ENCODE peak calls at places on chromosomes 7 and 10, in eight cellular contexts. X is SK-N-SH; A is MM.1S; W is DND-41; C is H1; I is K562; N is neural progenitor cell; H is CD8-positive, alpha-beta memory T cell. B is an unnamed sample. For H3K4me1, the result is how much of the 10 kb centered on the place peaks cover.

GRCh38 chr7:135801045-135801693 is 52.6 kb upstream of the FAM180A start:
- DNase-seq in H (peak), A (peak), C (peak), N (peak), X (peak), W (peak), I (peak), B (peak)

GRCh38 chr10:47058961-47059391 is 147.7 kb downstream of the PTPN20 start:
- DNase-seq in A (no peak), H (no peak), C (no peak), W (no peak), X (no peak), N (no peak), I (no peak), B (no peak)

GRCh38 chr10:32155075-32155516 is 98.9 kb upstream of the KIF5B start:
- DNase-seq in N (no peak), A (no peak), I (no peak), C (no peak), H (no peak), W (no peak), X (no peak), B (no peak)

GRCh38 chr7:151128716-151129115 is 38.8 kb downstream of the GBX1 start:
- DNase-seq in W (no peak), X (no peak), N (no peak), A (no peak), H (no peak), I (no peak), C (no peak), B (no peak)

GRCh38 chr7:156947120-156947843 is 2.2 kb upstream of the NOM1 start:
- DNase-seq in I (peak), X (no peak), H (no peak), A (no peak), C (no peak), W (no peak), N (no peak), B (no peak)

GRCh38 chr7:92944633-92945032 is 108.3 kb upstream of the CDK6 start:
- DNase-seq in X (no peak), I (no peak), W (no peak), N (no peak), A (no peak), C (no peak), H (no peak), B (no peak)

GRCh38 chr7:64686493-64687184 is 20.7 kb downstream of the ZNF107 start:
- DNase-seq in C (no peak), I (no peak), N (no peak), A (no peak), W (peak), H (no peak), X (no peak), B (no peak)

GRCh38 chr10:31808258-31809218 is 120.1 kb downstream of the ARHGAP12 start:
- DNase-seq in C (no peak), H (peak), N (peak), W (peak), X (peak), A (peak), I (peak), B (peak)

GRCh38 chr7:47666164-47666862 is 84.4 kb upstream of the TNS3 start:
- DNase-seq in H (no peak), I (no peak), X (no peak), N (no peak), A (no peak), C (no peak), W (no peak), B (no peak)

GRCh38 chr7:27071622-27072390 is 24.0 kb downstream of the HOXA1 start:
- DNase-seq in I (peak), H (no peak), A (no peak), N (no peak), C (no peak), W (no peak), X (no peak), B (no peak)

GRCh38 chr10:137031-137430 is 1.8 kb downstream of the ZMYND11 start:
- DNase-seq in C (peak), I (peak), A (peak), W (peak), X (peak), N (peak), H (peak), B (no peak)

GRCh38 chr10:30422981-30423654 is 10.9 kb upstream of the MAP3K8 start:
- DNase-seq in I (no peak), W (no peak), C (no peak), X (no peak), H (no peak), N (peak), A (no peak), B (no peak)

GRCh38 chr7:128389085-128389814 is 20.5 kb downstream of the IMPDH1 start:
- DNase-seq in I (no peak), W (no peak), X (peak), H (no peak), C (no peak), N (peak), A (no peak), B (no peak)

GRCh38 chr10:101588879-101589278 is 758 bp downstream of the DPCD start:
- DNase-seq in N (no peak), H (no peak), I (peak), A (no peak), W (no peak), C (no peak), X (no peak), B (no peak)

GRCh38 chr7:13990319-13990983 is 985 bp upstream of the ETV1 start:
- DNase-seq in H (peak), X (peak), N (peak), C (peak), I (peak), A (peak), W (no peak), B (peak)

GRCh38 chr10:68957654-68958053 is 1.7 kb downstream of the DDX21 start:
- DNase-seq in A (no peak), C (no peak), X (peak), H (no peak), W (no peak), I (peak), N (no peak), B (no peak)

GRCh38 chr10:86374664-86375063 is 8.1 kb upstream of the GRID1 start:
- DNase-seq in W (no peak), N (no peak), H (no peak), A (no peak), I (no peak), X (peak), C (peak), B (no peak)

GRCh38 chr7:143382791-143383641 is 1.9 kb downstream of the ZYX start:
- DNase-seq in W (no peak), N (no peak), C (no peak), A (no peak), H (no peak), I (no peak), X (no peak), B (no peak)

GRCh38 chr10:24858244-24858907 is 94.0 kb downstream of the PRTFDC1 start:
- DNase-seq in A (peak), N (no peak), X (no peak), C (no peak), I (no peak), W (no peak), H (no peak), B (no peak)

GRCh38 chr7:89837515-89837914 is 316.8 kb upstream of the STEAP1 start:
- DNase-seq in A (no peak), N (peak), X (no peak), C (no peak), W (no peak), H (no peak), I (no peak), B (no peak)

GRCh38 chr10:122500194-122500593 is 38.8 kb downstream of the HTRA1 start:
- DNase-seq in C (no peak), X (no peak), I (no peak), A (no peak), W (no peak), N (no peak), H (no peak), B (no peak)

GRCh38 chr7:18357691-18358090 is 137.9 kb upstream of the HDAC9 start:
- DNase-seq in X (no peak), N (peak), H (no peak), I (no peak), C (no peak), W (no peak), A (peak), B (no peak)

GRCh38 chr10:16699435-16699834 is 117.8 kb downstream of the RSU1 start:
- DNase-seq in H (no peak), W (no peak), A (no peak), X (peak), C (no peak), N (peak), I (no peak), B (no peak)

GRCh38 chr10:73906524-73907447 is 4.1 kb upstream of the PLAU start:
- DNase-seq in I (no peak), X (no peak), A (no peak), C (peak), N (peak), W (no peak), H (no peak), B (no peak)

GRCh38 chr7:151838861-151839381 is 38.0 kb downstream of the PRKAG2 start:
- DNase-seq in A (peak), I (no peak), C (no peak), X (no peak), W (peak), N (no peak), H (peak), B (no peak)

GRCh38 chr10:101120884-101121660 is 10.0 kb upstream of the TLX1 start:
- DNase-seq in A (peak), I (no peak), W (no peak), N (no peak), X (peak), H (no peak), C (no peak), B (no peak)

GRCh38 chr7:157818701-157819516 is 482.1 kb downstream of the DNAJB6 start:
- DNase-seq in X (peak), H (no peak), I (no peak), W (no peak), C (no peak), N (peak), A (no peak), B (no peak)

GRCh38 chr10:62270020-62270419 is 1.4 kb upstream of the RTKN2 start:
- DNase-seq in I (no peak), X (no peak), C (no peak), W (no peak), N (no peak), H (no peak), A (no peak), B (no peak)

GRCh38 chr10:92064506-92064905 is 140.9 kb downstream of the BTAF1 start:
- DNase-seq in H (no peak), A (no peak), C (no peak), N (no peak), X (no peak), W (no peak), I (no peak), B (no peak)

GRCh38 chr7:70678621-70679251 is 453.2 kb upstream of the GALNT17 start:
- DNase-seq in X (no peak), N (no peak), H (no peak), W (peak), A (no peak), I (no peak), C (no peak), B (no peak)

GRCh38 chr7:29482056-29482455 is 81.6 kb upstream of the PRR15 start:
- DNase-seq in W (no peak), C (no peak), X (no peak), N (no peak), A (no peak), I (no peak), H (no peak), B (no peak)

GRCh38 chr10:49296826-49297225 is 2.1 kb upstream of the C10orf71 start:
- DNase-seq in H (no peak), X (no peak), A (no peak), N (peak), W (no peak), C (no peak), I (no peak), B (no peak)

GRCh38 chr7:68730871-68731403 is 867.3 kb upstream of the AUTS2 start:
- DNase-seq in W (no peak), I (no peak), C (no peak), X (no peak), H (no peak), N (no peak), A (no peak), B (no peak)

GRCh38 chr10:131745591-131745990 is 155.2 kb upstream of the PPP2R2D start:
- DNase-seq in C (no peak), I (no peak), X (no peak), H (no peak), A (no peak), W (no peak), N (no peak), B (no peak)

GRCh38 chr10:131742371-131743000 is 158.3 kb upstream of the PPP2R2D start:
- DNase-seq in H (no peak), W (no peak), X (no peak), N (no peak), I (no peak), C (peak), A (no peak), B (no peak)

GRCh38 chr10:131746241-131746711 is 154.5 kb upstream of the PPP2R2D start:
- DNase-seq in A (no peak), W (no peak), N (no peak), I (no peak), H (no peak), X (no peak), C (no peak), B (no peak)

GRCh38 chr10:131743190-131744151 is 157.3 kb upstream of the PPP2R2D start:
- DNase-seq in A (no peak), C (no peak), N (peak), H (no peak), X (peak), W (peak), I (no peak), B (no peak)

GRCh38 chr10:131744356-131744755 is 156.5 kb upstream of the PPP2R2D start:
- DNase-seq in I (no peak), X (no peak), W (no peak), N (no peak), H (no peak), C (no peak), A (no peak), B (no peak)
- H3K4me1 ChIP-seq in I (under half), X (under half), W (under half), N (under half), H (under half), C (under half), A (under half), B (under half)

DNA sequence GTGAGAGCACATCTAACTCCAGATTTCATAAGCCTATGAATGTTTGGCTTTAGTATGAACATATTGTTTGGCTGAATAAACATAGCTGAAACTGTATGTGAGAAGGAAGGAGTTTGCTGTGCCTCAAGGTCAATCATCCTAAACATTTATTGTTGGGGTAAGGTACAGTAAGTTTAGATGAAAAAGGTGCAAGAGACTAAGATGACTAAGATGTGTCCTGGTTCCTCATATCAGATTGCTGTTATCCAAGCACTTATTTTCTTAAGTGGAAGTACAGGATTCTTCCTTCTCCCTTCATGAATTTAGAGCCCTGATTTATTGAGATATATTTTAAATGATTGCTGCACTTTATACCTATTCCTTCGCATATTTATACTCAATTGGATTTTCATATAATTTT is 12.2 kb downstream of the MDFIC start:
- DNase-seq in X (no peak), W (no peak), N (no peak), A (no peak), I (no peak), H (no peak), C (no peak), B (no peak)
- H3K4me1 ChIP-seq in X (under half), W (under half), N (under half), A (half or more), I (under half), H (half or more), C (under half), B (under half)

GRCh38 chr10:103629581-103629980 is 136.1 kb downstream of the NEURL1 start:
- DNase-seq in I (no peak), C (no peak), W (no peak), H (no peak), X (no peak), A (no peak), N (no peak), B (no peak)
- H3K4me1 ChIP-seq in I (under half), C (under half), W (under half), H (under half), X (under half), A (under half), N (under half), B (under half)

DNA sequence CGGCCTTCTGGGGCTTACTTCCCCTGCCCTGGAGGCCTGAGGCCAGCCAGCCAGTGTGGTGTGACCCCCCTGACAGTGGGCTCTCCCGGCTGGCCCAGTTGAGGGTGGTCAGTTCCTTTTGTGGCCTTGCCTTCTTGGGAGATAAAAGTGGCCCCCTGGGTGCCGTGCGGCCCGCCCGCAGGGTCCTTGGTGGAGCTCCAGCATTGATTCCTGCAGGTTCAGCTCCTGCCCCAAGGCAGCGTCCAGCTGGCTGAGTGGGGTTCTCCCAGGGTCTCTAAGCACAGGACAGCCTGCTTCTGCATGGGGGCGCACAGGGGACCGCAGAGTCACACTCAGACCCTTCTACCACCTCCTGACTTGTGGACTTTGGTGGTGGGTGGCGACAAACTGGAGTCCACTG is 62.1 kb downstream of the CUX1 start:
- DNase-seq in N (no peak), C (no peak), W (no peak), I (no peak), X (no peak), A (no peak), H (no peak), B (no peak)
- H3K4me1 ChIP-seq in N (under half), C (under half), W (under half), I (under half), X (under half), A (under half), H (under half), B (under half)

DNA sequence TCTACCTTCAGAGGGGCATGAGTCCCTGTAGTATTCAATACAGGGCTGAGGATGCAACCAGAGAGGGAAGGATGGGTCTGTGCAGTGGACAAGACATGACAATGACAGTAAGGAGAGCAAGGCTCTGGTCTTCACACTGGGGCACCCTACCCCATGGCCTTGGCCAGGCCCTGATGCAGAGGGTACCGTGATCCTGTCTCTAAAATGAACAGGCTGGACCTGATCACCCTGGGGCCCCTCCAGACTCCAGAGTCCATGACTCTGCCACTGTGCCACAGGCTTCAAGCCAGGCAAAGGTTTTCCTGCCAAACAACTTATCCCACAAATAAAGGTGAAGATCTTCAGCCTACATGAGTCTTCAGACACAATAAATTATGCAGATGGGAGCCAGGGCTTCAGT is 4.9 kb downstream of the MAT1A start:
- DNase-seq in I (no peak), H (no peak), X (no peak), C (no peak), A (no peak), W (no peak), N (no peak), B (no peak)
- H3K4me1 ChIP-seq in I (under half), H (under half), X (under half), C (under half), A (under half), W (under half), N (under half), B (under half)

DNA sequence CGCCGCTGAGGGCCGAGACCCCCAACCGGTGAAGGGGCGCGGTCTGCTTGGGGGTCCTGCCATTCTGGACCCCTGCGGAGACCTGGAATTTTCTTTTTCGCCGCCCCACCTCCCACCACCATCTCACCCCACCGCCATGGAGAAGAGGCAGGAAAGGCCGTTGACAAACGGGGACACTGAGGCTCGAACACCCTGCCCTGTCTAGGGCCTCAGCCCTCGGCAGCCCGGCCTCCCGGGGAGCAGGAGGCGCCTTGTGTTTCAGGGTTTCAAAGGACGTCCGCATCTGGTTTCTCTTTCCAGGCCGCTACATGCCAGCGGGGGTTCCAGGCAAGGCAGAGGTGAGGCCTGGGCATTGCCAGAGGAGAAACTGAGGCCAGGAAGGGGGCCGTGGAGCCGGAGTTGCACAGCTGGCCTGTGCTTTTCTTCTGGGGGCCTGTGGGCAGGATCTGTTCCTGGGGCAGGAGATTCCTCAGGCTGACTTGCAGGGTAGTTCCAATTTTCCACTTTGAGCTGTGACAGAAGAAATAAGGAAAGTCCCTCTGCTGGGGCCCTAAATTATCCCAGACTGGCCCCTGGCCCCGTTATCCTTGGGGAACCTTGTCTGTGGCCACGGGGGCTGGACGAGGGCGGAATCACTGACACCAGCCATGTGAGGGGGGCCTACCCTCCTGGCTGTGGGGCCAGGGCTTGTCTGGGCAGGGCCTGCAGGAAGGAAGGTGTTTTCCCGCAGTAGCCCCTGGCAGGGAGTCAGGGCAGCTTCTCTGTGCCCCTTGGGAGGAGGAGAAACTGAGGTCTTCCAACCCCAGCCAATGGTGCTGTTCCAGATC is 873 bp upstream of the MICALL2 start:
- DNase-seq in A (peak), I (peak), X (no peak), H (no peak), C (no peak), N (no peak), W (no peak), B (no peak)
- H3K4me1 ChIP-seq in A (under half), I (half or more), X (under half), H (under half), C (under half), N (under half), W (under half), B (under half)

GRCh38 chr10:114359953-114360345 is 44.4 kb downstream of the AFAP1L2 start:
- DNase-seq in N (no peak), I (no peak), W (no peak), A (no peak), X (no peak), H (no peak), C (no peak), B (no peak)

GRCh38 chr10:114364726-114365125 is 39.6 kb downstream of the AFAP1L2 start:
- DNase-seq in N (no peak), I (no peak), W (no peak), X (no peak), H (no peak), A (no peak), C (no peak), B (no peak)

GRCh38 chr10:114359041-114359952 is 45.0 kb downstream of the AFAP1L2 start:
- DNase-seq in W (no peak), X (no peak), A (no peak), I (no peak), N (no peak), H (no peak), C (no peak), B (no peak)

GRCh38 chr10:114363745-114364460 is 40.4 kb downstream of the AFAP1L2 start:
- DNase-seq in A (no peak), C (no peak), X (no peak), W (no peak), I (no peak), N (no peak), H (no peak), B (no peak)

GRCh38 chr10:114362831-114363355 is 41.4 kb downstream of the AFAP1L2 start:
- DNase-seq in A (no peak), H (no peak), C (no peak), W (no peak), N (no peak), I (no peak), X (no peak), B (no peak)
- H3K4me1 ChIP-seq in A (under half), H (under half), C (under half), W (under half), N (under half), I (under half), X (under half), B (under half)

B was measured in iPS DF 6.9.